ENCODE peak calls at places on chromosome 20, in six cellular contexts. T is foreskin fibroblast; G is AG04450; F is GM13977; P is RCC 7860; L is stimulated activated naive B cell treated with anti-CD40 and anti-IgM and Interleukin-4, amounts not matched to agents 10 μg/mL and 1 μg/mL and 100 μg/mL, for 72 hours. O is an unnamed sample.

GRCh38 chr20:47317127-47317895 is 39.2 kb downstream of the ZMYND8 start:
- DNase-seq in F (no peak), G (peak), T (peak), P (peak), L (peak), O (peak)

GRCh38 chr20:4484431-4485057 is 237.2 kb upstream of the PRND start:
- DNase-seq in P (no peak), F (no peak), T (no peak), G (no peak), L (no peak), O (no peak)

GRCh38 chr20:63161176-63161651 is 54.7 kb downstream of the YTHDF1 start:
- DNase-seq in L (no peak), G (no peak), T (no peak), P (no peak), F (no peak), O (no peak)

GRCh38 chr20:36154696-36155628 is at the start of gene EPB41L1:
- DNase-seq in G (no peak), L (no peak), F (peak), T (no peak), P (no peak), O (no peak)

GRCh38 chr20:13934992-13935894 is 55.2 kb downstream of the SEL1L2 start:
- DNase-seq in P (no peak), T (no peak), L (no peak), F (no peak), G (no peak), O (no peak)

GRCh38 chr20:14568701-14569100 is 231.3 kb upstream of the FLRT3 start:
- DNase-seq in L (no peak), G (no peak), T (no peak), F (no peak), P (no peak), O (no peak)

GRCh38 chr20:46604551-46605133 is 46.6 kb downstream of the SLC13A3 start:
- DNase-seq in T (no peak), G (no peak), P (no peak), L (no peak), F (no peak), O (no peak)

GRCh38 chr20:8639112-8639778 is 429.6 kb upstream of the PLCB4 start:
- DNase-seq in F (no peak), T (no peak), G (no peak), P (no peak), L (no peak), O (no peak)

GRCh38 chr20:19929749-19930148 is 87.4 kb upstream of the NAA20 start:
- DNase-seq in L (no peak), F (no peak), G (no peak), P (no peak), T (no peak), O (no peak)

GRCh38 chr20:53362736-53363135 is 230.9 kb downstream of the ZNF217 start:
- DNase-seq in T (no peak), P (no peak), F (no peak), G (no peak), L (no peak), O (no peak)

GRCh38 chr20:14536738-14537137 is 199.3 kb upstream of the FLRT3 start:
- DNase-seq in T (peak), P (no peak), L (no peak), G (no peak), F (no peak), O (no peak)

GRCh38 chr20:48636301-48636700 is 191.5 kb downstream of the PREX1 start:
- DNase-seq in L (no peak), G (no peak), T (no peak), F (no peak), P (no peak), O (no peak)

GRCh38 chr20:63137851-63138415 is 78.0 kb downstream of the YTHDF1 start:
- DNase-seq in G (no peak), L (no peak), T (no peak), F (no peak), P (no peak), O (no peak)

GRCh38 chr20:32468860-32469259 is 110.7 kb downstream of the ASXL1 start:
- DNase-seq in F (no peak), L (no peak), P (no peak), G (no peak), T (no peak), O (no peak)

GRCh38 chr20:54084727-54085368 is 14.5 kb upstream of the BCAS1 start:
- DNase-seq in L (no peak), T (no peak), F (no peak), P (no peak), G (no peak), O (no peak)

GRCh38 chr20:10806539-10806938 is 132.7 kb upstream of the JAG1 start:
- DNase-seq in P (no peak), T (no peak), L (no peak), F (no peak), G (no peak), O (no peak)

GRCh38 chr20:51529027-51529749 is 13.3 kb downstream of the NFATC2 start:
- DNase-seq in T (peak), L (peak), P (no peak), G (no peak), F (no peak), O (no peak)

GRCh38 chr20:44019638-44020335 is 105.1 kb downstream of the TOX2 start:
- DNase-seq in G (no peak), F (no peak), P (no peak), L (no peak), T (peak), O (peak)

GRCh38 chr20:37992802-37993538 is 40.3 kb downstream of the TTI1 start:
- DNase-seq in G (peak), L (no peak), F (peak), T (peak), P (peak), O (peak)

GRCh38 chr20:47704746-47705496 is 80.4 kb downstream of the SULF2 start:
- DNase-seq in T (no peak), F (no peak), L (no peak), G (no peak), P (peak), O (no peak)

GRCh38 chr20:9447182-9447581 is 67.2 kb upstream of the LAMP5 start:
- DNase-seq in L (no peak), G (no peak), F (no peak), P (no peak), T (no peak), O (no peak)

GRCh38 chr20:10953437-10953836 is 279.6 kb upstream of the JAG1 start:
- DNase-seq in P (no peak), L (no peak), F (no peak), T (no peak), G (no peak), O (no peak)

GRCh38 chr20:31835977-31836852 is 9.2 kb downstream of the FOXS1 start:
- DNase-seq in F (peak), L (no peak), P (peak), T (peak), G (peak), O (peak)

GRCh38 chr20:51136326-51136725 is 113.4 kb upstream of the KCNG1 start:
- DNase-seq in L (no peak), G (no peak), P (no peak), F (no peak), T (no peak), O (no peak)

GRCh38 chr20:45857836-45858250 is 429 bp downstream of the ZSWIM3 start:
- DNase-seq in L (no peak), T (no peak), F (peak), P (no peak), G (no peak), O (no peak)

GRCh38 chr20:9353180-9353915 is 161.0 kb upstream of the LAMP5 start:
- DNase-seq in L (no peak), P (no peak), F (no peak), T (no peak), G (no peak), O (no peak)

GRCh38 chr20:32828029-32828666 is 8.4 kb downstream of the MAPRE1 start:
- DNase-seq in T (peak), G (no peak), P (no peak), F (no peak), L (no peak), O (peak)

GRCh38 chr20:44552950-44553908 is 29.1 kb upstream of the PKIG start:
- DNase-seq in L (no peak), F (no peak), T (peak), G (peak), P (no peak), O (peak)

GRCh38 chr20:25280574-25281535 is 33.0 kb downstream of the PYGB start:
- DNase-seq in P (no peak), T (no peak), G (no peak), L (no peak), F (no peak), O (no peak)

GRCh38 chr20:58495623-58496428 is 19.4 kb downstream of the APCDD1L start:
- DNase-seq in G (no peak), P (no peak), F (no peak), L (no peak), T (no peak), O (no peak)

GRCh38 chr20:17848249-17848648 is 120.3 kb downstream of the SNX5 start:
- DNase-seq in T (no peak), P (no peak), L (no peak), G (no peak), F (no peak), O (no peak)

GRCh38 chr20:51318058-51318960 is 224.2 kb downstream of the NFATC2 start:
- DNase-seq in P (no peak), T (no peak), G (no peak), L (peak), F (no peak), O (peak)

GRCh38 chr20:32737371-32738223 is 5.7 kb downstream of the COMMD7 start:
- DNase-seq in T (peak), F (no peak), G (peak), L (no peak), P (peak), O (peak)

GRCh38 chr20:44211177-44212039 is 837 bp upstream of the OSER1 start:
- DNase-seq in F (no peak), T (peak), P (no peak), L (no peak), G (no peak), O (no peak)

GRCh38 chr20:21395666-21396044 is 1.7 kb downstream of the NKX2-4 start:
- DNase-seq in G (no peak), L (no peak), F (no peak), P (no peak), T (no peak), O (no peak)